ENCODE peak calls at places on chromosome 2, in four cellular contexts. G is transverse colon, J is kidney epithelial cell, P is NCI-H1105. Z is an unnamed sample.
A peak's percentile ranks its signal among the peaks of the same experiment; 100 is the strongest.

GRCh38 chr2:235639387-235639786 is 145.5 kb downstream of the AGAP1 start:
- DNase-seq in G (peak; percentile 64), J (peak; percentile 49), P (no peak), Z (no peak)

GRCh38 chr2:20574930-20575329 is 76.0 kb downstream of the HS1BP3 start:
- DNase-seq in G (no peak), J (no peak), P (no peak), Z (no peak)

GRCh38 chr2:102194609-102195268 is 7.9 kb downstream of the IL1RL2 start:
- DNase-seq in G (no peak), J (no peak), P (no peak), Z (no peak)

GRCh38 chr2:147173186-147173575 is 671.6 kb upstream of the ACVR2A start:
- DNase-seq in G (no peak), J (peak; percentile 29), P (no peak), Z (no peak)

GRCh38 chr2:170928036-170928823 is 823 bp upstream of the GORASP2 start:
- DNase-seq in G (no peak), J (no peak), P (no peak), Z (no peak)

GRCh38 chr2:20095469-20095868 is 44.0 kb upstream of the LAPTM4A start:
- DNase-seq in G (no peak), J (no peak), P (no peak), Z (no peak)

GRCh38 chr2:215138466-215138865 is at the start of gene ABCA12:
- DNase-seq in G (no peak), J (no peak), P (no peak), Z (no peak)

GRCh38 chr2:608711-609110 is 68.5 kb downstream of the TMEM18 start:
- DNase-seq in G (no peak), J (no peak), P (no peak), Z (no peak)

GRCh38 chr2:149827585-149828156 is 240.1 kb upstream of the MMADHC start:
- DNase-seq in G (no peak), J (no peak), P (no peak), Z (no peak)

GRCh38 chr2:25257032-25257455 is 84.7 kb downstream of the DNMT3A start:
- DNase-seq in G (no peak), J (no peak), P (peak; percentile 21), Z (no peak)

GRCh38 chr2:17051558-17051957 is 385.9 kb upstream of the CYRIA start:
- DNase-seq in G (no peak), J (no peak), P (peak; percentile 7), Z (no peak)

GRCh38 chr2:54606393-54606973 is 117.0 kb upstream of the EML6 start:
- DNase-seq in G (no peak), J (no peak), P (no peak), Z (no peak)

GRCh38 chr2:52210161-52210560 is 1178.2 kb upstream of the NRXN1 start:
- DNase-seq in G (no peak), J (no peak), P (no peak), Z (no peak)

GRCh38 chr2:28319118-28320008 is 73.3 kb upstream of the FOSL2 start:
- DNase-seq in G (no peak), J (no peak), P (no peak), Z (no peak)

GRCh38 chr2:208039661-208040060 is 14.3 kb upstream of the PLEKHM3 start:
- DNase-seq in G (no peak), J (no peak), P (no peak), Z (no peak)

GRCh38 chr2:229673676-229674075 is 40.7 kb downstream of the DNER start:
- DNase-seq in G (no peak), J (no peak), P (no peak), Z (no peak)

GRCh38 chr2:95077521-95077807 is 44.1 kb downstream of the MRPS5 start:
- DNase-seq in G (no peak), J (no peak), P (no peak), Z (no peak)

GRCh38 chr2:190315273-190315672 is 4.4 kb downstream of the HIBCH start:
- DNase-seq in G (no peak), J (no peak), P (no peak), Z (no peak)

GRCh38 chr2:177711472-177712276 is 319.1 kb downstream of the AGPS start:
- DNase-seq in G (no peak), J (no peak), P (no peak), Z (no peak)

GRCh38 chr2:20682166-20682565 is 15.2 kb downstream of the GDF7 start:
- DNase-seq in G (no peak), J (no peak), P (no peak), Z (no peak)

GRCh38 chr2:147538848-147539247 is 306.0 kb upstream of the ACVR2A start:
- DNase-seq in G (no peak), J (no peak), P (no peak), Z (no peak)

GRCh38 chr2:96554293-96555145 is 18.0 kb downstream of the ARID5A start:
- DNase-seq in G (peak; percentile 71), J (no peak), P (peak; percentile 3), Z (peak; percentile 87)

GRCh38 chr2:230974096-230974913 is 21.6 kb upstream of the SPATA3 start:
- DNase-seq in G (peak; percentile 26), J (peak; percentile 56), P (no peak), Z (peak; percentile 70)

GRCh38 chr2:232891621-232892071 is 21.6 kb downstream of the SNORC start:
- DNase-seq in G (no peak), J (peak; percentile 39), P (no peak), Z (no peak)

GRCh38 chr2:142222715-142223114 is 91.9 kb upstream of the LRP1B start:
- DNase-seq in G (no peak), J (no peak), P (peak; percentile 67), Z (no peak)

GRCh38 chr2:32430804-32431203 is 74.0 kb downstream of the BIRC6 start:
- DNase-seq in G (no peak), J (no peak), P (no peak), Z (no peak)

GRCh38 chr2:157782057-157782845 is 93.9 kb downstream of the ACVR1 start:
- DNase-seq in G (no peak), J (no peak), P (peak; percentile 72), Z (no peak)

Z was measured in GM19239.